ENCODE peak calls at places on chromosomes 13 and 19, in five cellular contexts. C is stomach, N is coronary artery, U is suprapubic skin, Y is gastrocnemius medialis. R is an unnamed sample.

GRCh38 chr13:43157796-43158195 is 134.4 kb downstream of the DNAJC15 start:
- DNase-seq in C (no peak), Y (no peak), N (no peak), U (no peak), R (no peak)

GRCh38 chr19:41799444-41800000 is 3.1 kb downstream of the CEACAM3 start:
- DNase-seq in U (no peak), Y (no peak), N (no peak), C (no peak), R (no peak)

GRCh38 chr19:1041835-1042685 is 2.2 kb downstream of the ABCA7 start:
- DNase-seq in C (peak; percentile 67), U (peak; percentile 87), N (no peak), Y (peak; percentile 89), R (no peak)

GRCh38 chr19:58379276-58379675 is 1.6 kb downstream of the ZNF837 start:
- DNase-seq in N (no peak), C (no peak), Y (no peak), U (no peak), R (no peak)

GRCh38 chr13:48775804-48776203 is 122.1 kb downstream of the CYSLTR2 start:
- DNase-seq in U (no peak), N (no peak), Y (no peak), C (no peak), R (no peak)

GRCh38 chr19:46861691-46862503 is 1.1 kb downstream of the ARHGAP35 start:
- DNase-seq in U (peak; percentile 69), C (peak; percentile 28), N (no peak), Y (no peak), R (no peak)

GRCh38 chr19:35226748-35227147 is 1.8 kb downstream of the FAM187B start:
- DNase-seq in N (no peak), C (no peak), Y (no peak), U (no peak), R (peak; percentile 1)

GRCh38 chr19:42433503-42434260 is 6.5 kb upstream of the LIPE start:
- DNase-seq in Y (peak; percentile 48), U (peak; percentile 81), N (no peak), C (peak; percentile 80), R (peak; percentile 65)

GRCh38 chr19:41323430-41324125 is 13.6 kb downstream of the CCDC97 start:
- DNase-seq in N (peak; percentile 94), C (peak; percentile 60), Y (peak; percentile 43), U (peak; percentile 89), R (no peak)

GRCh38 chr13:24995225-24995804 is 100.6 kb upstream of the PABPC3 start:
- DNase-seq in U (no peak), N (no peak), C (peak; percentile 52), Y (peak; percentile 16), R (peak; percentile 78)

GRCh38 chr19:16015805-16016173 is 60.5 kb upstream of the TPM4 start:
- DNase-seq in Y (no peak), C (no peak), N (peak; percentile 66), U (no peak), R (peak; percentile 21)

GRCh38 chr13:30739646-30740642 is 4.6 kb downstream of the ALOX5AP start:
- DNase-seq in U (no peak), N (no peak), Y (no peak), C (peak; percentile 27), R (peak; percentile 60)

GRCh38 chr13:70523622-70524021 is 415.4 kb upstream of the KLHL1 start:
- DNase-seq in Y (no peak), C (no peak), N (no peak), U (no peak), R (no peak)

GRCh38 chr19:13441810-13442512 is 64.3 kb downstream of the CACNA1A start:
- DNase-seq in Y (no peak), N (no peak), U (no peak), C (no peak), R (peak; percentile 52)

GRCh38 chr19:33205531-33206260 is 11.6 kb downstream of the LRP3 start:
- DNase-seq in N (no peak), Y (no peak), C (no peak), U (no peak), R (no peak)

GRCh38 chr19:13902993-13903555 is 2.8 kb downstream of the BRME1 start:
- DNase-seq in C (no peak), U (no peak), N (no peak), Y (no peak), R (peak; percentile 50)

GRCh38 chr19:29841209-29841558 is 29.4 kb downstream of the CCNE1 start:
- DNase-seq in U (no peak), Y (no peak), C (no peak), N (no peak), R (no peak)

GRCh38 chr13:112903606-112904195 is 65.3 kb upstream of the MCF2L start:
- DNase-seq in Y (no peak), N (no peak), U (peak; percentile 38), C (no peak), R (no peak)

GRCh38 chr19:1213391-1214286 is 8.1 kb downstream of the STK11 start:
- DNase-seq in N (peak; percentile 86), C (peak; percentile 73), Y (peak; percentile 59), U (peak; percentile 84), R (peak; percentile 77)

GRCh38 chr13:46639033-46639981 is 86.3 kb downstream of the LRCH1 start:
- DNase-seq in N (no peak), C (no peak), Y (no peak), U (no peak), R (peak; percentile 29)

GRCh38 chr13:100514788-100515409 is 73.7 kb downstream of the GGACT start:
- DNase-seq in C (peak; percentile 80), Y (peak; percentile 56), N (no peak), U (peak; percentile 88), R (peak; percentile 88)

GRCh38 chr19:6235031-6235951 is 44.5 kb downstream of the MLLT1 start:
- DNase-seq in Y (no peak), U (no peak), C (no peak), N (no peak), R (no peak)

GRCh38 chr19:15154002-15154612 is 46.7 kb downstream of the NOTCH3 start:
- DNase-seq in Y (no peak), N (no peak), C (no peak), U (no peak), R (no peak)

GRCh38 chr19:55441692-55442321 is 1.3 kb downstream of the SHISA7 start:
- DNase-seq in C (no peak), N (no peak), Y (no peak), U (no peak), R (no peak)

GRCh38 chr19:14300281-14300680 is 81.0 kb upstream of the ADGRE5 start:
- DNase-seq in U (no peak), C (no peak), N (no peak), Y (no peak), R (no peak)

GRCh38 chr13:114136576-114136975 is 4.2 kb upstream of the RASA3 start:
- DNase-seq in U (no peak), N (no peak), C (no peak), Y (no peak), R (no peak)

GRCh38 chr13:48216204-48216711 is 16.7 kb upstream of the ITM2B start:
- DNase-seq in N (no peak), C (no peak), Y (no peak), U (no peak), R (no peak)

GRCh38 chr19:30742539-30742938 is 370.4 kb downstream of the ZNF536 start:
- DNase-seq in U (no peak), Y (no peak), C (no peak), N (peak; percentile 58), R (no peak)

GRCh38 chr19:40801449-40802299 is 2.7 kb downstream of the EGLN2 start:
- DNase-seq in Y (no peak), C (no peak), U (no peak), N (no peak), R (no peak)

GRCh38 chr13:98922306-98922705 is 55.6 kb downstream of the DOCK9 start:
- DNase-seq in U (no peak), C (no peak), N (no peak), Y (no peak), R (no peak)

GRCh38 chr13:100423375-100423774 is 165.2 kb downstream of the GGACT start:
- DNase-seq in C (no peak), N (no peak), Y (no peak), U (no peak), R (no peak)

GRCh38 chr13:24050796-24051715 is 109.5 kb upstream of the SPATA13 start:
- DNase-seq in N (no peak), Y (no peak), U (no peak), C (no peak), R (no peak)

GRCh38 chr13:109154146-109154545 is 524.7 kb downstream of the MYO16 start:
- DNase-seq in N (no peak), C (no peak), Y (no peak), U (no peak), R (no peak)

GRCh38 chr19:41530761-41531301 is 45.1 kb upstream of the CEACAM21 start:
- DNase-seq in N (no peak), C (no peak), Y (no peak), U (no peak), R (no peak)

GRCh38 chr19:46920341-46920740 is 59.5 kb downstream of the ARHGAP35 start:
- DNase-seq in U (no peak), C (no peak), N (no peak), Y (no peak), R (no peak)

GRCh38 chr19:31255174-31255862 is 93.9 kb downstream of the TSHZ3 start:
- DNase-seq in U (no peak), C (peak; percentile 9), Y (no peak), N (no peak), R (no peak)

GRCh38 chr13:36133950-36134349 is 2.8 kb upstream of the DCLK1 start:
- DNase-seq in Y (no peak), N (no peak), C (no peak), U (no peak), R (no peak)
- TF ChIP-seq CTCF in Y (no peak), N (no peak), C (no peak), U (no peak), R (no peak)

DNA sequence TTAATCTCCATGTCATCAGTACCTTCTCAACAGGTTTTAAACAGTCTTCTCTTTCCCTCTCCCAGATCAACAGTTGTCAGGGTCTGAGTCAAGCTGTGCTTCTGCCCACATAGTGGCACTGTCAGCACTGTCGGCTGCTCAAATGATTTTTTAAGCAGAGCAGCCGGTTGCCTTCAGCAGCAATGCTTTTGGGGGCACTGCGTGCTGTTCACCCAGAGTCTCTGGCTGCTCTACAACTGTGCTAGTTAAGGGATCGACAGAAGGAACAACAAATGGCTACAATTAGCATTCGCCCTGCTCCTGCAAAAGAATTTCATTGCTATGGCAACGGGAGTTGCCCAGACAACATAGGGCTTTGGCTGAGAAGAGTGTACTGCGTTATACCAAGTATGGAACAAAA is 412.9 kb downstream of the DIAPH3 start:
- DNase-seq in N (no peak), U (no peak), C (no peak), Y (no peak), R (no peak)
- TF ChIP-seq CTCF in N (no peak), U (no peak), C (no peak), Y (no peak), R (no peak)

GRCh38 chr13:39149896-39150295 is 111.6 kb downstream of the NHLRC3 start:
- DNase-seq in U (no peak), Y (no peak), C (no peak), N (no peak), R (no peak)

GRCh38 chr13:39148513-39148961 is 110.3 kb downstream of the NHLRC3 start:
- DNase-seq in U (peak; percentile 60), N (no peak), C (no peak), Y (peak; percentile 11), R (no peak)

GRCh38 chr13:39144391-39144790 is 106.1 kb downstream of the NHLRC3 start:
- DNase-seq in Y (no peak), N (no peak), C (no peak), U (no peak), R (no peak)

GRCh38 chr13:39144941-39145533 is 106.8 kb downstream of the NHLRC3 start:
- DNase-seq in C (peak; percentile 33), U (peak; percentile 69), Y (peak; percentile 18), N (no peak), R (peak; percentile 56)
- TF ChIP-seq CTCF in C (peak; percentile 49), U (peak; percentile 35), Y (peak; percentile 70), N (peak; percentile 56), R (peak; percentile 60)

GRCh38 chr13:27283906-27284523 is 13.4 kb downstream of the RASL11A start:
- DNase-seq in Y (no peak), C (no peak), N (no peak), U (no peak), R (no peak)
- TF ChIP-seq CTCF in Y (peak; percentile 8), C (peak; percentile 25), N (no peak), U (no peak), R (peak; percentile 50)